ENCODE peak calls at places on chromosomes 5 and 9, in eight cellular contexts. C is fibroblast of lung; M is left ventricle myocardium inferior; H is NCI-H460; I is activated CD4-positive, alpha-beta T cell treated with anti-CD3 and anti-CD28 coated beads for 24 hours; W is effector memory CD4-positive, alpha-beta T cell; V is colonic mucosa; N is NCI-H524. B is an unnamed sample.

GRCh38 chr9:69180670-69181069 is 6.6 kb downstream of the TJP2 start:
- DNase-seq in H (peak), N (no peak), W (peak), C (peak), I (peak), V (peak), M (no peak), B (no peak)

GRCh38 chr9:78574354-78575036 is 277.6 kb downstream of the PSAT1 start:
- DNase-seq in M (no peak), V (no peak), H (no peak), N (no peak), I (no peak), W (no peak), C (no peak), B (no peak)

GRCh38 chr5:77367733-77368132 is 124.4 kb downstream of the WDR41 start:
- DNase-seq in C (peak), W (no peak), V (no peak), N (no peak), I (no peak), M (no peak), H (no peak), B (no peak)

GRCh38 chr5:76766746-76767145 is 50.8 kb downstream of the F2R start:
- DNase-seq in V (no peak), N (no peak), C (peak), H (no peak), W (no peak), I (no peak), M (no peak), B (no peak)

GRCh38 chr5:174145821-174146220 is 100.3 kb downstream of the NSG2 start:
- DNase-seq in M (no peak), N (no peak), W (no peak), I (no peak), C (peak), H (no peak), V (no peak), B (no peak)

GRCh38 chr5:74641014-74641777 is 668 bp upstream of the ENC1 start:
- DNase-seq in N (peak), M (peak), W (no peak), H (peak), I (no peak), V (peak), C (peak), B (peak)

GRCh38 chr5:149060325-149060724 is 2.5 kb downstream of the SH3TC2 start:
- DNase-seq in C (no peak), N (peak), V (peak), H (no peak), W (no peak), I (no peak), M (peak), B (peak)

GRCh38 chr5:172187118-172188032 is 649 bp downstream of the STK10 start:
- DNase-seq in M (peak), H (peak), W (peak), N (peak), C (peak), V (peak), I (peak), B (peak)

GRCh38 chr5:130992095-130992494 is 173.0 kb downstream of the HINT1 start:
- DNase-seq in M (no peak), H (no peak), I (no peak), V (no peak), W (no peak), N (no peak), C (peak), B (no peak)

GRCh38 chr5:31404325-31404724 is 127.6 kb downstream of the DROSHA start:
- DNase-seq in H (no peak), C (peak), W (no peak), V (no peak), I (no peak), N (no peak), M (no peak), B (no peak)

GRCh38 chr5:150642991-150643710 is 2.7 kb downstream of the SYNPO start:
- DNase-seq in C (no peak), V (no peak), M (peak), W (no peak), N (no peak), I (no peak), H (no peak), B (no peak)

GRCh38 chr9:111621895-111622480 is 9.1 kb upstream of the DNAJC25 start:
- DNase-seq in M (no peak), N (peak), I (no peak), W (no peak), H (peak), C (peak), V (peak), B (no peak)

GRCh38 chr9:88949425-88949824 is 41.8 kb upstream of the S1PR3 start:
- DNase-seq in M (peak), V (no peak), I (no peak), W (no peak), H (no peak), N (peak), C (peak), B (no peak)

GRCh38 chr5:102483736-102484135 is 15.1 kb downstream of the SLCO6A1 start:
- DNase-seq in H (no peak), W (no peak), C (peak), V (no peak), I (no peak), M (no peak), N (no peak), B (no peak)

GRCh38 chr9:19456996-19457693 is 48.3 kb downstream of the ACER2 start:
- DNase-seq in I (peak), N (peak), M (peak), C (peak), V (peak), W (peak), H (peak), B (no peak)

GRCh38 chr9:110744753-110745522 is 76.3 kb downstream of the MUSK start:
- DNase-seq in M (no peak), I (no peak), H (peak), V (no peak), N (no peak), W (no peak), C (peak), B (no peak)

GRCh38 chr9:68711281-68711680 is 6.2 kb downstream of the PIP5K1B start:
- DNase-seq in H (no peak), N (no peak), C (no peak), W (no peak), V (no peak), M (no peak), I (no peak), B (no peak)

GRCh38 chr5:40410939-40411635 is 268.6 kb upstream of the PTGER4 start:
- DNase-seq in V (no peak), I (no peak), N (no peak), W (no peak), M (no peak), H (peak), C (peak), B (no peak)

GRCh38 chr9:108956098-108956533 is 21.9 kb downstream of the ABITRAM start:
- DNase-seq in H (no peak), C (no peak), V (no peak), W (no peak), I (no peak), N (no peak), M (no peak), B (no peak)

GRCh38 chr5:14741721-14742426 is 77.4 kb downstream of the OTULIN start:
- DNase-seq in H (no peak), I (no peak), N (peak), W (no peak), M (no peak), V (no peak), C (no peak), B (peak)

GRCh38 chr9:27572036-27572435 is 1.2 kb downstream of the C9orf72 start:
- DNase-seq in V (no peak), W (no peak), C (no peak), I (no peak), M (no peak), N (no peak), H (no peak), B (no peak)

GRCh38 chr5:31638286-31638685 is 645 bp upstream of the PDZD2 start:
- DNase-seq in H (no peak), N (no peak), V (no peak), M (peak), I (no peak), W (no peak), C (no peak), B (no peak)